ENCODE peak calls at places on chromosome 15, in ten cellular contexts. C, U, D, N, Y, W, H, A, I and F are unnamed samples. For H3K36me3, the result is how much of the 10 kb centered on the place peaks cover.

GRCh38 chr15:71278989-71279756 is 163.9 kb downstream of the THSD4 start:
- DNase-seq in C (no peak), U (no peak), D (peak), N (peak), Y (peak), W (no peak), H (peak), A (no peak), I (no peak), F (peak)

GRCh38 chr15:58307313-58307961 is 124.4 kb upstream of the LIPC start:
- DNase-seq in C (no peak), U (no peak), D (no peak), N (no peak), Y (no peak), W (no peak), H (no peak), A (no peak), I (no peak), F (no peak)

GRCh38 chr15:51004103-51004536 is 90.6 kb downstream of the TNFAIP8L3 start:
- DNase-seq in C (peak), U (no peak), D (no peak), N (no peak), Y (no peak), W (peak), H (no peak), A (no peak), I (no peak), F (no peak)

GRCh38 chr15:77577350-77577749 is 55.4 kb downstream of the LINGO1 start:
- DNase-seq in C (no peak), U (no peak), D (no peak), N (no peak), Y (no peak), W (no peak), H (no peak), A (no peak), I (no peak), F (no peak)

GRCh38 chr15:67715166-67715565 is 110.1 kb upstream of the SKOR1 start:
- DNase-seq in C (no peak), U (no peak), D (no peak), N (no peak), Y (no peak), W (no peak), H (no peak), A (no peak), I (no peak), F (no peak)

GRCh38 chr15:81108427-81108826 is 25.6 kb upstream of the CFAP161 start:
- DNase-seq in C (no peak), U (no peak), D (no peak), N (no peak), Y (peak), W (peak), H (peak), A (no peak), I (no peak), F (no peak)

GRCh38 chr15:86101818-86102217 is 22.1 kb downstream of the AGBL1 start:
- DNase-seq in C (no peak), U (no peak), D (no peak), N (no peak), Y (no peak), W (no peak), H (no peak), A (no peak), I (no peak), F (no peak)

GRCh38 chr15:99729920-99730319 is 3.3 kb downstream of the LYSMD4 start:
- DNase-seq in C (no peak), U (no peak), D (no peak), N (no peak), Y (peak), W (peak), H (peak), A (peak), I (no peak), F (peak)

GRCh38 chr15:68674975-68675374 is 96.2 kb downstream of the CORO2B start:
- DNase-seq in C (no peak), U (no peak), D (no peak), N (no peak), Y (peak), W (peak), H (no peak), A (no peak), I (no peak), F (no peak)

GRCh38 chr15:98561169-98561941 is 87.0 kb upstream of the IGF1R start:
- DNase-seq in C (no peak), U (no peak), D (no peak), N (no peak), Y (no peak), W (no peak), H (no peak), A (no peak), I (no peak), F (no peak)

GRCh38 chr15:42920281-42921048 is at the start of gene TTBK2:
- DNase-seq in C (peak), U (peak), D (peak), N (peak), Y (peak), W (peak), H (peak), A (peak), I (peak), F (peak)
- TF ChIP-seq CTCF in C (no peak), U (no peak), D (no peak), N (no peak), Y (peak), W (peak), H (no peak), A (no peak), I (no peak), F (peak)

GRCh38 chr15:78907577-78907976 is 34.9 kb downstream of the MORF4L1 start:
- DNase-seq in C (no peak), U (no peak), D (no peak), N (no peak), Y (no peak), W (peak), H (no peak), A (no peak), I (no peak), F (no peak)

GRCh38 chr15:78909791-78910228 is 35.0 kb downstream of the CTSH start:
- DNase-seq in C (peak), U (no peak), D (no peak), N (no peak), Y (peak), W (peak), H (peak), A (no peak), I (no peak), F (no peak)

GRCh38 chr15:78913012-78913411 is 31.8 kb downstream of the CTSH start:
- DNase-seq in C (no peak), U (no peak), D (no peak), N (no peak), Y (no peak), W (no peak), H (no peak), A (no peak), I (no peak), F (no peak)

GRCh38 chr15:78909160-78909695 is 35.6 kb downstream of the CTSH start:
- DNase-seq in C (no peak), U (no peak), D (no peak), N (no peak), Y (no peak), W (no peak), H (no peak), A (no peak), I (no peak), F (no peak)

GRCh38 chr15:78910836-78911235 is 34.0 kb downstream of the CTSH start:
- DNase-seq in C (no peak), U (no peak), D (no peak), N (no peak), Y (no peak), W (no peak), H (no peak), A (no peak), I (no peak), F (no peak)
- H3K36me3 ChIP-seq in C (half or more), U (under half), D (under half), N (half or more), Y (under half), W (half or more), H (under half), A (under half), I (under half), F (under half)

GRCh38 chr15:30956216-30956803 is 35.1 kb downstream of the MTMR10 start:
- DNase-seq in C (no peak), U (no peak), D (no peak), N (no peak), Y (no peak), W (no peak), H (no peak), A (no peak), I (no peak), F (no peak)

GRCh38 chr15:30958219-30958618 is 33.2 kb downstream of the MTMR10 start:
- DNase-seq in C (no peak), U (no peak), D (no peak), N (no peak), Y (no peak), W (no peak), H (no peak), A (no peak), I (no peak), F (no peak)

GRCh38 chr15:30953731-30954378 is 37.6 kb downstream of the MTMR10 start:
- DNase-seq in C (peak), U (no peak), D (no peak), N (no peak), Y (peak), W (no peak), H (no peak), A (peak), I (peak), F (no peak)

GRCh38 chr15:30954674-30955073 is 36.8 kb downstream of the MTMR10 start:
- DNase-seq in C (no peak), U (no peak), D (no peak), N (no peak), Y (no peak), W (no peak), H (no peak), A (no peak), I (no peak), F (no peak)

DNA sequence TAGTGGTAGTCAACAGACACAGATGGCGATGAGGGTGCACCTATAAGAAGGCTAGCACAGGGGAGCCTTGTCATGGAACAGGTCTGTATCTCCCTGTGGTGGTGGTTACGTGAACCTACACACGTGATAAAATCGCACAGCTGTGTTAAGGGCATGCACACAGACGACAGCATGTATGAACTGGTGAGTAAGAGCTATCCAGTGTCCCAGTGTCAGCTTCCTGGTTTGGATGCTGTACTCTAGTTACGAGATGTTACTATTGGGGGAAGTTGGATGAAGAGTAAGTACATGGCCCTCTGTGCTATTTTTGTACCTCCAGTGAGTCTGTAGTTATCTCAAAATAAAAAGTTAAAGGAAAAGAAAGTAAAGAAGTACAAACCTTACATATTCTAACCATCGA is 38.2 kb downstream of the MTMR10 start:
- DNase-seq in C (no peak), U (no peak), D (no peak), N (no peak), Y (no peak), W (no peak), H (no peak), A (no peak), I (no peak), F (no peak)
- TF ChIP-seq CTCF in C (no peak), U (no peak), D (no peak), N (no peak), Y (no peak), W (no peak), H (no peak), A (no peak), I (no peak), F (no peak)

GRCh38 chr15:52615302-52615701 is 46.5 kb upstream of the ARPP19 start:
- DNase-seq in C (no peak), U (no peak), D (no peak), N (no peak), Y (no peak), W (no peak), H (no peak), A (no peak), I (no peak), F (no peak)

GRCh38 chr15:52624262-52624661 is 54.9 kb downstream of the ATOSA start:
- DNase-seq in C (no peak), U (no peak), D (no peak), N (no peak), Y (no peak), W (no peak), H (no peak), A (no peak), I (no peak), F (no peak)

GRCh38 chr15:52622791-52623190 is 54.0 kb upstream of the ARPP19 start:
- DNase-seq in C (no peak), U (no peak), D (no peak), N (no peak), Y (no peak), W (no peak), H (no peak), A (no peak), I (no peak), F (no peak)

DNA sequence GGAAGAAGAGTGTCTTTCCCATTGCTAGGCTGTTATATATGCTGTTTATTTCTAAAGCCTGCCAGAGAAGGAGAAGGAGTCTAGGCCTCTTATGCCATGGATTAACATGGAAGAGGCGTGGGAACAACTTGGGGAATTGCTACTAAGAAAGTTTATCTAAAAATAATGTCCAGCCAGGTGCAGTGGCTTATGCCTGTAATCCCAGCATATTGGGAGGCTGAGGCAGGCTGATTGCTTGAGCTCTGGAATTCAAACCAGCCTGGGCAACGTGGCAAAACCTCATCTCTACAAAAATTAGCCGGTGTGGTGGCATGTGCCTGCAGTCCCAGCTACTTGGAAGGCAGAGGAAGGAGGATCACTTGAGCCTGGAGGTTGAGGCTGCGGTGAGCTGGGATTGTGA is 51.7 kb upstream of the ARPP19 start:
- DNase-seq in C (no peak), U (no peak), D (no peak), N (no peak), Y (no peak), W (no peak), H (no peak), A (no peak), I (no peak), F (no peak)
- H3K36me3 ChIP-seq in C (under half), U (under half), D (under half), N (half or more), Y (under half), W (under half), H (under half), A (under half), I (half or more), F (under half)

DNA sequence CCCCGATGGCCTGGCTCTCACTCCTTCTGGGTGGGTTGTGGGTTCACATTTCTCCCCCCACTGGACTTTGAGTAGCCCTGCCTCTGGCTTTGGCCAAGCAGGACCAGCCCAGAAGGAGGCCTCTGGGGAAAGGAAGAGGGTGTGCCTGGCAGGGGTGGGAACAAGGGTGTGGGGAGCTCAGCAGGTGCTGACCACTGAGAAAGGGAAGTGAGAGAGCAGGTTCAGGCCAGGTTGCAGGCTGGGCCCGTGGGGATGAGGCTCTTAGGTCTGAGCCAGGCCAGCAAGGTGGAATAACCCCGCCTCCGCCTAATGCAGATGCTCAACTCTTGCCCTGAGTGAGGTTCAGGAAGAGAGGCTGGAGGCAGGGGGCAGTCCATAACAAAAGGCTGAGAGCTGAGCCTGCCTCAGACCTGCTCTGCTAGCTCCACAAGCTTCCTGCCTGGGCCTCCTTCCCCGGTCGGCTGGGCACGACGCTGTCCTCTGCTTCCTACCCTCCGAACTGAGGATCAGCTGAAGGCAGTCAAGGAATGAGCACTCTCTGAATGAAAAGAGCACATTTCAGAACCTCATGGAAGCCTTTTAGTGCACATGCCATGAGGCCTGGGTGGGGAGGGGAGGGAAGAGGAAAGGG is 82.7 kb downstream of the TLE3 start:
- DNase-seq in C (no peak), U (no peak), D (peak), N (no peak), Y (no peak), W (peak), H (no peak), A (no peak), I (no peak), F (no peak)
- TF ChIP-seq CTCF in C (no peak), U (no peak), D (no peak), N (no peak), Y (no peak), W (peak), H (no peak), A (no peak), I (no peak), F (no peak)